ENCODE peak calls at places on chromosomes 13 and 19, in four cellular contexts. One of them, this sample, is unnamed.

GRCh38 chr13:76882431-76882830 is 3.8 kb downstream of the KCTD12 start:
- DNase-seq in activated T-cell treated with anti-CD3 and anti-CD28 coated beads for 1 hour: no peak
- DNase-seq in substantia nigra: no peak
- DNase-seq in cardiac fibroblast: peak; percentile 77
- DNase-seq in this sample: peak; percentile 50

GRCh38 chr13:65965496-65965895 is 1264.6 kb downstream of the PCDH9 start:
- DNase-seq in activated T-cell treated with anti-CD3 and anti-CD28 coated beads for 1 hour: no peak
- DNase-seq in substantia nigra: no peak
- DNase-seq in cardiac fibroblast: peak; percentile 72
- DNase-seq in this sample: peak; percentile 21

GRCh38 chr19:39307233-39307821 is 11.1 kb downstream of the IFNL1 start:
- DNase-seq in activated T-cell treated with anti-CD3 and anti-CD28 coated beads for 1 hour: no peak
- DNase-seq in substantia nigra: no peak
- DNase-seq in cardiac fibroblast: peak; percentile 10
- DNase-seq in this sample: no peak

GRCh38 chr13:25300861-25301346 is 521 bp upstream of the NUP58 start:
- DNase-seq in activated T-cell treated with anti-CD3 and anti-CD28 coated beads for 1 hour: peak; percentile 10
- DNase-seq in substantia nigra: peak; percentile 54
- DNase-seq in cardiac fibroblast: no peak
- DNase-seq in this sample: no peak

GRCh38 chr13:26475176-26476110 is 82.0 kb upstream of the WASF3 start:
- DNase-seq in activated T-cell treated with anti-CD3 and anti-CD28 coated beads for 1 hour: no peak
- DNase-seq in substantia nigra: no peak
- DNase-seq in cardiac fibroblast: no peak
- DNase-seq in this sample: no peak

GRCh38 chr13:51814825-51815650 is 11.1 kb upstream of the DHRS12 start:
- DNase-seq in activated T-cell treated with anti-CD3 and anti-CD28 coated beads for 1 hour: peak; percentile 60
- DNase-seq in substantia nigra: peak; percentile 37
- DNase-seq in cardiac fibroblast: peak; percentile 71
- DNase-seq in this sample: peak; percentile 68

GRCh38 chr19:29387586-29387985 is 138.2 kb upstream of the VSTM2B start:
- DNase-seq in activated T-cell treated with anti-CD3 and anti-CD28 coated beads for 1 hour: no peak
- DNase-seq in substantia nigra: no peak
- DNase-seq in cardiac fibroblast: no peak
- DNase-seq in this sample: no peak

GRCh38 chr13:56615572-56615971 is 525.1 kb upstream of the PRR20A start:
- DNase-seq in activated T-cell treated with anti-CD3 and anti-CD28 coated beads for 1 hour: no peak
- DNase-seq in substantia nigra: no peak
- DNase-seq in cardiac fibroblast: no peak
- DNase-seq in this sample: no peak

GRCh38 chr13:36098080-36098479 is 33.1 kb downstream of the DCLK1 start:
- DNase-seq in activated T-cell treated with anti-CD3 and anti-CD28 coated beads for 1 hour: no peak
- DNase-seq in substantia nigra: no peak
- DNase-seq in cardiac fibroblast: peak; percentile 7
- DNase-seq in this sample: no peak

GRCh38 chr19:54449701-54450069 is 686 bp downstream of the LENG8 start:
- DNase-seq in activated T-cell treated with anti-CD3 and anti-CD28 coated beads for 1 hour: no peak
- DNase-seq in substantia nigra: no peak
- DNase-seq in cardiac fibroblast: no peak
- DNase-seq in this sample: no peak

GRCh38 chr19:4119763-4120162 is 4.2 kb downstream of the MAP2K2 start:
- DNase-seq in activated T-cell treated with anti-CD3 and anti-CD28 coated beads for 1 hour: no peak
- DNase-seq in substantia nigra: no peak
- DNase-seq in cardiac fibroblast: no peak
- DNase-seq in this sample: no peak

GRCh38 chr13:39016789-39017188 is 21.1 kb downstream of the PROSER1 start:
- DNase-seq in activated T-cell treated with anti-CD3 and anti-CD28 coated beads for 1 hour: no peak
- DNase-seq in substantia nigra: no peak
- DNase-seq in cardiac fibroblast: peak; percentile 45
- DNase-seq in this sample: peak; percentile 21

GRCh38 chr19:18939922-18940775 is 868 bp downstream of the HOMER3 start:
- DNase-seq in activated T-cell treated with anti-CD3 and anti-CD28 coated beads for 1 hour: no peak
- DNase-seq in substantia nigra: peak; percentile 39
- DNase-seq in cardiac fibroblast: peak; percentile 52
- DNase-seq in this sample: peak; percentile 79

GRCh38 chr13:112984501-112984900 is 15.5 kb downstream of the MCF2L start:
- DNase-seq in activated T-cell treated with anti-CD3 and anti-CD28 coated beads for 1 hour: no peak
- DNase-seq in substantia nigra: no peak
- DNase-seq in cardiac fibroblast: no peak
- DNase-seq in this sample: no peak

GRCh38 chr19:34365463-34366401 is 736 bp downstream of the GPI start:
- DNase-seq in activated T-cell treated with anti-CD3 and anti-CD28 coated beads for 1 hour: no peak
- DNase-seq in substantia nigra: peak; percentile 36
- DNase-seq in cardiac fibroblast: peak; percentile 48
- DNase-seq in this sample: peak; percentile 30

GRCh38 chr19:38044267-38045111 is 137.5 kb downstream of the SIPA1L3 start:
- DNase-seq in activated T-cell treated with anti-CD3 and anti-CD28 coated beads for 1 hour: no peak
- DNase-seq in substantia nigra: no peak
- DNase-seq in cardiac fibroblast: peak; percentile 63
- DNase-seq in this sample: peak; percentile 44

GRCh38 chr19:52231154-52231565 is 38.2 kb upstream of the ZNF766 start:
- DNase-seq in activated T-cell treated with anti-CD3 and anti-CD28 coated beads for 1 hour: no peak
- DNase-seq in substantia nigra: no peak
- DNase-seq in cardiac fibroblast: peak; percentile 32
- DNase-seq in this sample: no peak